ENCODE peak calls at places on chromosomes 11 and 22, in five cellular contexts. V is thyroid gland, Y is mucosa of descending colon, P is brain microvascular endothelial cell, Z is NCI-H2081. F is an unnamed sample.

GRCh38 chr22:42150727-42151590 is 20.3 kb upstream of the CYP2D6 start:
- DNase-seq in V (no peak), Y (no peak), P (no peak), Z (no peak), F (no peak)

GRCh38 chr11:94519478-94520084 is 7.3 kb downstream of the C11orf97 start:
- DNase-seq in V (no peak), Y (no peak), P (peak), Z (peak), F (no peak)

GRCh38 chr22:37742374-37743092 is 45.7 kb downstream of the TRIOBP start:
- DNase-seq in V (peak), Y (no peak), P (peak), Z (no peak), F (no peak)

GRCh38 chr11:134532176-134532920 is 120.3 kb upstream of the B3GAT1 start:
- DNase-seq in V (no peak), Y (no peak), P (no peak), Z (no peak), F (no peak)

GRCh38 chr11:27489092-27489491 is 16.5 kb upstream of the LGR4 start:
- DNase-seq in V (no peak), Y (no peak), P (no peak), Z (no peak), F (no peak)

GRCh38 chr11:11521306-11522002 is 100.4 kb downstream of the GALNT18 start:
- DNase-seq in V (peak), Y (no peak), P (no peak), Z (no peak), F (no peak)

GRCh38 chr11:65899356-65900124 is 648 bp downstream of the FOSL1 start:
- DNase-seq in V (peak), Y (peak), P (peak), Z (no peak), F (no peak)

GRCh38 chr11:43738600-43739409 is 58.3 kb downstream of the HSD17B12 start:
- DNase-seq in V (peak), Y (no peak), P (peak), Z (no peak), F (no peak)

GRCh38 chr11:69366591-69366990 is 72.6 kb downstream of the MYEOV start:
- DNase-seq in V (no peak), Y (no peak), P (no peak), Z (no peak), F (no peak)

GRCh38 chr11:73201249-73201648 is 16.8 kb upstream of the P2RY2 start:
- DNase-seq in V (peak), Y (peak), P (no peak), Z (no peak), F (no peak)

F was measured in COR-L47.